ENCODE peak calls at places on chromosome 20, in ten cellular contexts. R, E, F, X, K, C, T, D, W and B are unnamed samples. For H3K36me3, the result is how much of the 10 kb centered on the place peaks cover.

GRCh38 chr20:47865912-47866311 is 80.6 kb upstream of the SULF2 start:
- DNase-seq in C (no peak), K (no peak), T (no peak), F (no peak), D (no peak), R (no peak), X (no peak), E (no peak), W (no peak), B (no peak)

GRCh38 chr20:6767536-6768227 is at the start of gene BMP2:
- DNase-seq in K (peak), X (peak), E (peak), T (peak), C (no peak), F (peak), D (no peak), W (no peak), R (peak), B (peak)

GRCh38 chr20:60071965-60072364 is 113.7 kb downstream of the CDH26 start:
- DNase-seq in T (no peak), X (no peak), K (no peak), R (no peak), F (no peak), E (no peak), D (no peak), C (no peak), W (no peak), B (peak)

GRCh38 chr20:23149623-23150279 is 63.6 kb upstream of the CD93 start:
- DNase-seq in D (no peak), C (no peak), X (no peak), R (peak), E (no peak), K (no peak), W (no peak), T (no peak), F (peak), B (no peak)

GRCh38 chr20:11849270-11849920 is 68.3 kb upstream of the BTBD3 start:
- DNase-seq in F (no peak), R (no peak), E (no peak), D (no peak), C (no peak), T (no peak), W (no peak), X (peak), K (no peak), B (peak)

GRCh38 chr20:32646486-32646885 is 27.3 kb downstream of the C20orf203 start:
- DNase-seq in K (no peak), X (no peak), D (no peak), E (no peak), C (no peak), T (no peak), R (no peak), W (no peak), F (no peak), B (no peak)

GRCh38 chr20:37350655-37351574 is 5.0 kb downstream of the SRC start:
- DNase-seq in K (no peak), D (no peak), C (no peak), E (no peak), T (no peak), W (no peak), X (no peak), F (no peak), R (no peak), B (no peak)

GRCh38 chr20:48769111-48769879 is 58.5 kb downstream of the PREX1 start:
- DNase-seq in F (peak), X (no peak), C (peak), K (no peak), W (no peak), R (no peak), E (no peak), T (no peak), D (no peak), B (no peak)

GRCh38 chr20:63539441-63540370 is 2.5 kb upstream of the PTK6 start:
- DNase-seq in C (no peak), K (no peak), R (no peak), T (no peak), E (no peak), F (no peak), W (no peak), X (no peak), D (no peak), B (no peak)

GRCh38 chr20:3916347-3916746 is 27.2 kb downstream of the PANK2 start:
- DNase-seq in R (no peak), K (no peak), T (no peak), C (no peak), E (no peak), D (no peak), X (no peak), W (no peak), F (no peak), B (no peak)

GRCh38 chr20:63322146-63322922 is 29.3 kb downstream of the COL20A1 start:
- DNase-seq in K (no peak), R (peak), E (no peak), X (no peak), W (no peak), C (no peak), T (peak), D (no peak), F (no peak), B (no peak)

GRCh38 chr20:47405775-47406325 is 49.4 kb upstream of the ZMYND8 start:
- DNase-seq in K (no peak), R (no peak), X (no peak), E (no peak), T (no peak), F (no peak), W (no peak), D (no peak), C (no peak), B (no peak)

GRCh38 chr20:63568986-63569949 is 4.8 kb downstream of the HELZ2 start:
- DNase-seq in E (no peak), K (no peak), W (no peak), T (no peak), D (no peak), R (no peak), X (no peak), F (no peak), C (no peak), B (no peak)

GRCh38 chr20:64139200-64140081 is 24.8 kb upstream of the MYT1 start:
- DNase-seq in X (no peak), E (no peak), W (no peak), T (no peak), R (no peak), C (no peak), F (no peak), K (no peak), D (no peak), B (no peak)

GRCh38 chr20:62900052-62900691 is 26.1 kb downstream of the DIDO1 start:
- DNase-seq in F (peak), K (peak), E (peak), C (peak), W (peak), X (peak), R (peak), D (peak), T (peak), B (peak)

GRCh38 chr20:24490598-24490997 is 21.2 kb downstream of the SYNDIG1 start:
- DNase-seq in K (no peak), D (no peak), W (no peak), T (no peak), F (no peak), X (no peak), R (no peak), C (no peak), E (no peak), B (no peak)

GRCh38 chr20:50969416-50969815 is 10.8 kb downstream of the MOCS3 start:
- DNase-seq in C (no peak), E (no peak), F (no peak), W (no peak), R (no peak), X (no peak), K (no peak), D (no peak), T (no peak), B (no peak)

GRCh38 chr20:8389381-8390368 is 257.6 kb downstream of the PLCB1 start:
- DNase-seq in K (no peak), C (no peak), R (no peak), F (no peak), X (peak), D (no peak), W (peak), E (no peak), T (no peak), B (no peak)

GRCh38 chr20:17630151-17630805 is 51.8 kb downstream of the RRBP1 start:
- DNase-seq in F (no peak), C (no peak), W (no peak), R (no peak), X (no peak), K (no peak), E (no peak), T (no peak), D (no peak), B (no peak)

GRCh38 chr20:6746901-6747609 is 20.4 kb upstream of the BMP2 start:
- DNase-seq in X (no peak), K (no peak), T (no peak), C (no peak), W (no peak), R (no peak), D (no peak), E (peak), F (no peak), B (peak)

GRCh38 chr20:57544838-57545564 is 15.9 kb upstream of the PCK1 start:
- DNase-seq in E (no peak), T (no peak), K (no peak), R (no peak), F (no peak), D (peak), X (no peak), W (no peak), C (no peak), B (no peak)

GRCh38 chr20:10596726-10597125 is 77.1 kb downstream of the JAG1 start:
- DNase-seq in K (no peak), C (no peak), F (no peak), E (no peak), R (no peak), W (no peak), X (peak), D (no peak), T (no peak), B (peak)

GRCh38 chr20:16115891-16116577 is 457.2 kb downstream of the KIF16B start:
- DNase-seq in R (no peak), E (no peak), T (no peak), K (no peak), D (no peak), X (peak), F (no peak), C (no peak), W (no peak), B (no peak)

GRCh38 chr20:4794846-4795245 is 73.1 kb downstream of the PRND start:
- DNase-seq in E (no peak), X (peak), C (no peak), K (peak), F (no peak), W (no peak), T (no peak), R (peak), D (no peak), B (no peak)

GRCh38 chr20:25058797-25059486 is 1.0 kb upstream of the ACSS1 start:
- DNase-seq in R (peak), W (no peak), X (peak), K (no peak), C (no peak), E (no peak), T (no peak), F (peak), D (peak), B (no peak)

GRCh38 chr20:52031574-52032303 is 159.8 kb downstream of the ZFP64 start:
- DNase-seq in F (no peak), T (no peak), K (no peak), D (no peak), X (peak), W (no peak), C (no peak), E (peak), R (no peak), B (peak)

GRCh38 chr20:49979030-49979832 is 3.5 kb upstream of the SNAI1 start:
- DNase-seq in C (peak), R (no peak), W (peak), K (no peak), D (no peak), X (peak), E (no peak), F (peak), T (no peak), B (no peak)

GRCh38 chr20:53162251-53162835 is 190.2 kb downstream of the TSHZ2 start:
- DNase-seq in E (peak), F (no peak), X (peak), D (peak), C (no peak), W (peak), T (peak), K (peak), R (peak), B (peak)

GRCh38 chr20:38635721-38636285 is 34.2 kb downstream of the ARHGAP40 start:
- DNase-seq in R (no peak), T (no peak), E (peak), F (no peak), C (no peak), W (no peak), D (no peak), K (no peak), X (no peak), B (peak)

GRCh38 chr20:17602493-17602892 is 32.6 kb downstream of the DSTN start:
- DNase-seq in W (no peak), D (no peak), C (no peak), E (no peak), T (no peak), K (no peak), R (no peak), X (no peak), F (no peak), B (no peak)

GRCh38 chr20:3679749-3680700 is 1.8 kb downstream of the ADAM33 start:
- DNase-seq in X (peak), E (peak), R (peak), D (peak), W (no peak), F (peak), T (peak), C (no peak), K (peak), B (peak)

GRCh38 chr20:54433653-54434052 is 41.7 kb upstream of the DOK5 start:
- DNase-seq in W (no peak), E (no peak), D (no peak), R (no peak), T (no peak), C (no peak), X (no peak), K (no peak), F (peak), B (no peak)

GRCh38 chr20:54432966-54433365 is 42.4 kb upstream of the DOK5 start:
- DNase-seq in C (no peak), F (no peak), T (no peak), K (no peak), X (no peak), D (no peak), E (no peak), R (no peak), W (no peak), B (no peak)

GRCh38 chr20:54438166-54438565 is 37.2 kb upstream of the DOK5 start:
- DNase-seq in R (no peak), F (no peak), C (no peak), X (no peak), E (no peak), K (no peak), D (no peak), T (no peak), W (no peak), B (no peak)
- H3K4me3 ChIP-seq in R (no peak), F (no peak), C (no peak), X (no peak), E (no peak), K (no peak), D (no peak), T (no peak), W (no peak), B (no peak)

GRCh38 chr20:41425180-41425884 is 58.7 kb upstream of the EMILIN3 start:
- DNase-seq in R (no peak), T (no peak), K (no peak), D (no peak), F (no peak), C (no peak), X (no peak), W (no peak), E (peak), B (no peak)
- H3K36me3 ChIP-seq in R (half or more), T (half or more), K (half or more), D (under half), F (half or more), C (half or more), X (half or more), W (under half), E (under half), B (under half)

GRCh38 chr20:13333036-13333435 is 112.0 kb downstream of the ISM1 start:
- DNase-seq in K (no peak), R (no peak), E (no peak), D (no peak), F (no peak), W (no peak), T (no peak), X (no peak), C (no peak), B (no peak)
- H3K4me3 ChIP-seq in K (no peak), R (no peak), E (no peak), D (no peak), F (no peak), W (no peak), T (no peak), X (no peak), C (no peak), B (no peak)

DNA sequence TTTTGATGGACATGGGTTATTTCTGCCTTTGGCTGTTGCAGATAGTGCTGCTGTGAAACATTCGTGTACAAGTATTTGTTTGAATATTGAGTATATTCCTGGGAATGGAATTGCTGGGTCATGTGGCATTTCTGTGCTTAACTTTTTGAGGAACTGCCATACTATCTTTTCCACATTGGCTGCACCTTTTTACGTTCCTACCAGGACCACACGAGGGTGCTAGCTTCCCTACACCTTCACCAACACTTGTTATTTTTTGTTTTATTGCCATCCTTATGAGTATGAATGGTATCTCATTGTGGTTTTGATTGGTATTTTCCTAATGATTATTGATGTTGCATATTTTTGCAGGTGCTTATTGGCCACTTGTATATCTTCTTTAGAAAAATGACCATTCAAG is 47.8 kb upstream of the PLCG1 start:
- DNase-seq in X (no peak), F (no peak), W (no peak), R (no peak), E (no peak), C (no peak), D (no peak), T (no peak), K (no peak), B (no peak)
- H3K36me3 ChIP-seq in X (half or more), F (half or more), W (under half), R (half or more), E (half or more), C (half or more), D (under half), T (half or more), K (half or more), B (half or more)

DNA sequence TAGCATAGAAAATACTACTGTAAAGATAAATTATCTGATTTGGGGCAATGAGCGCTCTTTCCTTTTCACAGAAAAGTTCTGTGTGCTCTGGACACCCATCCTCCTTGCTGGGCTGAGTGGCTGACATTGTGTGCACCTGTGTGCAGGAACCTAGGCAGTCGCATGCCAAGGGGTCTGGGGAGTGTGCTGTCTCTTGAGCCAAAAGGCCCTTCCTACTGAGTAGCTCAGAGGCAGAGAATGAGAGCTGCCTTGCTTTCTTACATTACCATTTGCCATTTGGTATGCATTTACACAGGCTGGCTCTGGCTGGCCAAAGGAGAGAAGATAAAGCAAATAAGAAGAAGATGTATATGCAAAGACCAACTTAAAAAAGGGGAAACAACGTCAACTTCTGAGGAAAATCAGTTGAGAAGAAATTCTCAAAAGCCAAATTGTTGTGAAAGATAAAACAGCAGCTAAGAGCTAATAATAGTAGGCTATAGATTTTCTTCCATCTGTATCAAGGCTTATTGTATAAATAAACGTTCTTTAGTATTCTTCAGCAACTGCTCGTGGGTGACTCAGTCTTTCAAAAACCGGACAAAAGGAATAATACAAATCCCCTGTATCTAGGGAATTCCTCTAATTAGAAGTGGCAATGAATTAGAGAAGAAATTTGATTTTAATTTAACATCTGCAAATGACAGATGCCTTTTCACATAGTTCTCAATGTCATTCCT is 121.9 kb downstream of the INSM1 start:
- DNase-seq in E (no peak), F (no peak), R (no peak), C (no peak), K (no peak), T (no peak), D (no peak), W (no peak), X (no peak), B (no peak)
- H3K4me3 ChIP-seq in E (no peak), F (no peak), R (no peak), C (no peak), K (no peak), T (no peak), D (no peak), W (no peak), X (no peak), B (no peak)